ENCODE peak calls at places on chromosomes 1 and 21, in five cellular contexts. S is lower leg skin, F is IMR-90, X is stomach, A is prostate gland. U is an unnamed sample.

GRCh38 chr1:11211925-11212587 is 22.9 kb downstream of the ANGPTL7 start:
- DNase-seq in X (no peak), A (no peak), F (no peak), S (no peak), U (no peak)

GRCh38 chr1:44642925-44643324 is 31.4 kb downstream of the TMEM53 start:
- DNase-seq in S (no peak), F (no peak), A (no peak), X (no peak), U (no peak)

GRCh38 chr1:98460136-98460535 is 201.4 kb upstream of the SNX7 start:
- DNase-seq in A (no peak), F (no peak), S (no peak), X (no peak), U (no peak)

GRCh38 chr1:144551107-144551542 is 41.6 kb upstream of the PPIAL4F start:
- DNase-seq in S (no peak), A (no peak), X (no peak), F (no peak), U (no peak)

GRCh38 chr1:200428482-200429205 is 18.8 kb upstream of the ZNF281 start:
- DNase-seq in S (no peak), X (no peak), A (no peak), F (peak), U (no peak)

GRCh38 chr1:19650416-19651140 is 6.5 kb downstream of the NBL1 start:
- DNase-seq in S (no peak), A (peak), X (no peak), F (no peak), U (no peak)

GRCh38 chr1:63359561-63359960 is 7.9 kb upstream of the ALG6 start:
- DNase-seq in S (no peak), F (no peak), X (no peak), A (no peak), U (no peak)

GRCh38 chr1:30778156-30778978 is 20.8 kb upstream of the LAPTM5 start:
- DNase-seq in F (peak), S (no peak), X (peak), A (no peak), U (no peak)

GRCh38 chr21:15682977-15683376 is 46.8 kb upstream of the USP25 start:
- DNase-seq in F (peak), S (no peak), A (no peak), X (no peak), U (no peak)

GRCh38 chr1:67561704-67562113 is 123.3 kb upstream of the GADD45A start:
- DNase-seq in A (peak), S (peak), F (peak), X (peak), U (no peak)

GRCh38 chr1:32746130-32746529 is 43.6 kb upstream of the SYNC start:
- DNase-seq in F (no peak), X (peak), A (no peak), S (no peak), U (no peak)

GRCh38 chr1:33599516-33600115 is 127.2 kb downstream of the ZSCAN20 start:
- DNase-seq in A (no peak), S (no peak), X (no peak), F (no peak), U (no peak)

GRCh38 chr1:157841708-157842107 is at the start of gene CD5L:
- DNase-seq in X (no peak), S (no peak), A (no peak), F (no peak), U (no peak)

GRCh38 chr1:1059494-1060280 is 14.4 kb downstream of the RNF223 start:
- DNase-seq in F (peak), S (peak), X (peak), A (peak), U (no peak)

GRCh38 chr1:234692961-234693360 is 83.0 kb upstream of the IRF2BP2 start:
- DNase-seq in S (no peak), F (no peak), X (no peak), A (no peak), U (no peak)

GRCh38 chr1:14441302-14441741 is 157.2 kb upstream of the KAZN start:
- DNase-seq in A (peak), S (no peak), X (no peak), F (peak), U (no peak)

GRCh38 chr1:14875781-14876564 is 277.5 kb downstream of the KAZN start:
- DNase-seq in X (peak), S (no peak), A (no peak), F (no peak), U (no peak)

GRCh38 chr1:211939876-211940468 is 95.4 kb downstream of the INTS7 start:
- DNase-seq in S (no peak), X (no peak), F (no peak), A (no peak), U (no peak)

GRCh38 chr1:230972855-230973271 is 5.8 kb downstream of the TTC13 start:
- DNase-seq in F (peak), X (no peak), A (no peak), S (no peak), U (no peak)

GRCh38 chr1:2059290-2059953 is 9.2 kb downstream of the PRKCZ start:
- DNase-seq in X (no peak), A (no peak), F (no peak), S (no peak), U (no peak)

GRCh38 chr1:11934295-11935039 is at the start of gene PLOD1:
- DNase-seq in X (peak), A (peak), S (peak), F (peak), U (peak)

GRCh38 chr1:200233393-200233792 is 176.4 kb downstream of the ZNF281 start:
- DNase-seq in S (no peak), A (no peak), X (no peak), F (peak), U (no peak)

GRCh38 chr1:97061604-97062003 is 340.0 kb downstream of the PTBP2 start:
- DNase-seq in F (no peak), A (no peak), X (no peak), S (no peak), U (no peak)

GRCh38 chr1:117707371-117707770 is 101.5 kb downstream of the TENT5C start:
- DNase-seq in A (no peak), X (no peak), S (no peak), F (no peak), U (no peak)

GRCh38 chr1:100087396-100087795 is 45.3 kb downstream of the SASS6 start:
- DNase-seq in S (no peak), F (no peak), X (no peak), A (no peak), U (no peak)

GRCh38 chr1:171438441-171438840 is 46.9 kb upstream of the PRRC2C start:
- DNase-seq in F (peak), X (peak), A (no peak), S (peak), U (no peak)

GRCh38 chr21:15224346-15225086 is 159.7 kb upstream of the NRIP1 start:
- DNase-seq in A (no peak), S (no peak), X (no peak), F (peak), U (no peak)

GRCh38 chr1:9494936-9495758 is 44.1 kb upstream of the SLC25A33 start:
- DNase-seq in A (no peak), X (peak), S (peak), F (peak), U (no peak)

GRCh38 chr1:38117444-38117887 is 70.9 kb upstream of the POU3F1 start:
- DNase-seq in A (peak), X (no peak), F (no peak), S (peak), U (no peak)

GRCh38 chr21:46160563-46161179 is 5.3 kb upstream of the FTCD start:
- DNase-seq in F (no peak), A (no peak), X (peak), S (peak), U (no peak)

GRCh38 chr1:241140670-241141069 is 216.3 kb downstream of the RGS7 start:
- DNase-seq in A (no peak), X (no peak), F (no peak), S (no peak), U (no peak)

GRCh38 chr21:44764319-44765230 is 37.0 kb downstream of the UBE2G2 start:
- DNase-seq in X (no peak), S (no peak), F (no peak), A (no peak), U (no peak)

GRCh38 chr1:52348704-52349301 is 17.2 kb downstream of the CC2D1B start:
- DNase-seq in A (peak), X (no peak), F (peak), S (peak), U (no peak)

GRCh38 chr1:43625063-43625780 is 24.7 kb upstream of the KDM4A start:
- DNase-seq in A (no peak), F (no peak), S (no peak), X (no peak), U (no peak)

DNA sequence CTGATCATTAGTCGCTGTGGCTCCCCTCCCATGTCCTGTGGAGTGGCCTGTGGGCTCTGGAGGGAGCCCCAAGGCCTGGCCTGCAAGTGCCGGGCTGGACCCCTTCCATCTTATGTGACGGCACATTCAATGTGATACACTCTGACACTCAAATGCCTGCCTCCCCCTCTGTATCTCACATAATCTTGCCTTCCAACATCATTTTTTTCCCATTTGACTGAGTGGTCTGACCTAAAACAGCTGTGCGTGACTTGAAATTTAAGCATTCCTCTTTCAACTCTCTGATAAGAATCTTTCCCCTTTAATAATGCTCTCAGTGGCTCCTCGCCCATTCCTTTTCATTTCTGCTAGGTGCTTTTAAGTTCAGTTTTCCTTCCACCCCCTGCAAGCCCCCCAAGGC is 426.7 kb upstream of the DAB1 start:
- DNase-seq in X (no peak), F (no peak), A (no peak), S (no peak), U (no peak)
- TF ChIP-seq POLR2A in X (no peak), F (no peak), A (no peak), S (no peak), U (no peak)

GRCh38 chr1:110872745-110873435 is at the start of gene CD53:
- DNase-seq in A (no peak), X (no peak), S (no peak), F (no peak), U (no peak)
- TF ChIP-seq POLR2A in A (no peak), X (no peak), S (no peak), F (no peak), U (no peak)

DNA sequence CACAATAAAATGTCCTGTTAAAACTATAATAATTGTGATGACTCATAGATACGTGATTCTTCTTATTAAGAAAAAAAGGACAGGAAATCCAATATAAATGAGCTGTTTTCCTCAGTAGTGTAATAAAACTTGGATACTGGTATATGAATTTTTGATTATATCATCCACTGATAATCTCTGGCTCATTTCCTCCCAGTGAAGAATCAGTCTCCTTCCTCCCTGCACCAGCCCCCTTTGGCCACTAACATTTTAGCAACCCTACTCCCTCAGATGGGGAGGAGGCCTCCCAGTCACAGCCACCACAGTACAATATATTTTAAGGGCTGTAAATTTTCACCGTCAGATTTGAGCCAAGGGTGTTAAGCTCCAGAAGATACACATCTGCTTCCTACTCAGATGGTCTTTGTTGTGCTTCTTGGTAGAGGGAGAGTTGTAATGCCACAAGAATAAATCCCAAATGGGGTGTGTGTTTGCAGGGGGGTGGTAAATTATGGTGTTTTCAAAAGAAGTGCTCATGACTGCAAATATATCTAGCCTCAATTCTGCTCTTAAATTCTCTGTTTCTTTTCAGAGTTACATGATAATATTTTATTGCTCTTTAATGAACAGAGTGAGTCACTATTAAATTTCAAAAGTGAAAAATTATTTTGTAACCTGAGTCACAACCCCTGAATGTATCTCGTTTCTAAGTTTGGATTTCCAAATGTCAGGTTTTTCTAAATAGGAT is 153.5 kb downstream of the HLX start:
- DNase-seq in X (no peak), S (no peak), F (no peak), A (no peak), U (no peak)
- TF ChIP-seq POLR2A in X (no peak), S (no peak), F (no peak), A (no peak), U (no peak)

GRCh38 chr1:156652131-156652991 is 10.4 kb downstream of the BCAN start:
- DNase-seq in X (no peak), F (peak), A (no peak), S (no peak), U (no peak)
- TF ChIP-seq POLR2A in X (no peak), F (no peak), A (no peak), S (no peak), U (no peak)

DNA sequence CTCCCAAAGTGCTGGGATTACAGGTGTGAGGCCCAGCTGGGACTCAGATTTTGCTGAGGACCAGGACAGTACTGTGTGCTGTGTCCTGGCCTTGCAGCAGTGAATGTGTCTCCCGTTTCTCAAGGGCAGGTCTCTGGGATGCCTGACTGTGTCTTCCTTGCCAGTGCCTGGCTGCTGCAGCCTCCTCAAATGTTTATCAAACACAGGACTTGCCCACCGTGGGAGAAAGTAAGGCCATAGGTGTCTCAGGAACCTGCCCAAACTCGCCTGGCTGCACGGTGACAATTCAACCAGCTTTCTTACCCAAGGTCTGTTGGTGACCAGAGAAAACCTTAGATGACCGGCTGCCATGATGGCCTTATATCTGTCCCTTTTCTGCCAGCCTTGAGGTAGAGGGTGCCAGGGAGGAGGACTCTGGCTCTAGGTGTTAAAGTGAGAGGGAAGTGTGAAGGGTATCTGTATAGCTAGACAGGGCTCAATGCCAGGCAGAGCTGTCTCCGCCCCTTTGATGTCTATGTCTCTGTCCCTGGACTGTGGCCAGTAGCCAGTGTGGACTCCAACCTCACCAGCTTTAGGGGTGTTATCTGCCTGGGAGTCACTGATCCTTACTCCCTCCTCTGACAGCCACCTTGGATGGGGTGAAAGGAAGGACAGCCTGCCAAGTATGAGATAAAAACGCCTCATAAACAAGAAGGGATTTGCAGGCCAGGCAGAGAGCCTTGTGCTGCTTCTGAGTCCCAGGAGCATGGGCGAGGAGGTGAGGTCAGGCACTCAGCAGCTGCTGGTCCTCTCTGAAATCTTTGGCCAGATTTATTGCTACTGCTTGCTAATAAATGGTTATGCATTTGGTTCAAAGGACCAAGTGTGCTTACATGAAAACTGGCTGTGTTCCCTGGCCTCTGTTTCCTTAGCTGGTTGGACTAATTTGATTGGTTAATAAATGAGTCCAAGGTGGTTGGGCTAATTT is 22.3 kb downstream of the IL6R start:
- DNase-seq in A (peak), X (peak), F (peak), S (no peak), U (no peak)
- TF ChIP-seq POLR2A in A (no peak), X (no peak), F (no peak), S (no peak), U (no peak)

DNA sequence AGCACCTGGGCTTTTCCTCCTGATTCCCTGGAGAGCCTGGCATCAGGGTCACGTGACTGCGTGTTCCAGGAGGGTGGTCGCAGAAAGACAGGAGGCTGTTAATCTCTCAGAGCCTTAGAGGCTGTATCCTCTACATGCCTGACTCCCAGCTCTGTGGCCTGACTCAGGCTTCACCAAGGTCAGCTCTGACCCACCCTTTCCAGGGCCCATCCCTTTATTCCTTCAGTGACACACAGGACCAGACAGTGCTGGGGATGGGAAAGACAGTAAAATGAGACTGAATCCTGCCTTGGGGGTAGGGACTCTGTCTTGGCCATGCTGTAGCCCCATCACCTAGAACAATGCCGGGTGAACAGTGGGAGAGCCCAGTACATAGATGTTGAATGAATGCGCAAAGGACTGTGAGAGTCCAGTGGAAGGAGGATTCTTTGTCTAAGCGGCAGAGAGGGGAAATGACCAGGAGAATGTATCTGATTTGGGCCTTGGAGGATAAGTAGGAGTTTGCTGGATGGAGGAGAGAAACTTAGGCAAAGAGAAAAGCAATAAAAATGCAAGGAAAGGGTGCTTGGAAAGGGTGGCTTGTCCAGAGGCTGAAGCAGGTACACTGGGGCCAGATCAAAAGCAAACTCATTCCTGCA is 33.0 kb downstream of the EPHX1 start:
- DNase-seq in S (no peak), A (no peak), X (no peak), F (no peak), U (no peak)
- TF ChIP-seq POLR2A in S (no peak), A (no peak), X (no peak), F (no peak), U (no peak)